ENCODE peak calls at places on chromosomes 12 and 14, in seven cellular contexts. T is cardiac muscle cell; X is neuronal stem cell; W is naive thymus-derived CD4-positive, alpha-beta T cell; D is uterus; I is upper lobe of left lung; Q is mammary epithelial cell. Y is an unnamed sample.

GRCh38 chr14:74568896-74569295 is 43.1 kb downstream of the LTBP2 start:
- DNase-seq in T (no peak), X (no peak), Q (peak), D (peak), I (no peak), W (no peak), Y (no peak)

GRCh38 chr12:28415755-28416154 is 225.5 kb downstream of the CCDC91 start:
- DNase-seq in D (no peak), X (no peak), T (no peak), W (no peak), Q (peak), I (no peak), Y (no peak)

GRCh38 chr12:47360771-47361388 is 281.1 kb upstream of the AMIGO2 start:
- DNase-seq in X (no peak), D (no peak), Q (no peak), I (peak), T (no peak), W (peak), Y (no peak)

GRCh38 chr12:58509116-58509885 is 411.0 kb downstream of the LRIG3 start:
- DNase-seq in T (no peak), D (no peak), X (no peak), Q (peak), W (no peak), I (no peak), Y (no peak)

GRCh38 chr14:24179961-24180726 is 8.3 kb downstream of the REC8 start:
- DNase-seq in W (no peak), Q (peak), I (no peak), T (no peak), D (no peak), X (no peak), Y (no peak)

GRCh38 chr12:69653703-69654102 is 43.0 kb upstream of the LRRC10 start:
- DNase-seq in I (no peak), X (no peak), T (no peak), D (no peak), W (no peak), Q (peak), Y (no peak)

GRCh38 chr12:10285919-10286318 is 21.8 kb upstream of the KLRD1 start:
- DNase-seq in W (no peak), Q (no peak), T (no peak), X (no peak), D (no peak), I (no peak), Y (no peak)

GRCh38 chr12:127280393-127281275 is 986.3 kb upstream of the TMEM132C start:
- DNase-seq in Q (peak), X (peak), I (peak), W (peak), T (peak), D (peak), Y (peak)

GRCh38 chr14:67584931-67585330 is 15.1 kb downstream of the PIGH start:
- DNase-seq in Q (no peak), D (no peak), W (no peak), T (no peak), I (no peak), X (no peak), Y (no peak)

GRCh38 chr12:77725611-77726010 is 105.1 kb upstream of the NAV3 start:
- DNase-seq in I (no peak), Q (peak), D (no peak), X (no peak), T (no peak), W (no peak), Y (no peak)

GRCh38 chr12:23895792-23896218 is 53.7 kb downstream of the SOX5 start:
- DNase-seq in W (no peak), D (no peak), X (peak), Q (no peak), T (no peak), I (no peak), Y (peak)

DNA sequence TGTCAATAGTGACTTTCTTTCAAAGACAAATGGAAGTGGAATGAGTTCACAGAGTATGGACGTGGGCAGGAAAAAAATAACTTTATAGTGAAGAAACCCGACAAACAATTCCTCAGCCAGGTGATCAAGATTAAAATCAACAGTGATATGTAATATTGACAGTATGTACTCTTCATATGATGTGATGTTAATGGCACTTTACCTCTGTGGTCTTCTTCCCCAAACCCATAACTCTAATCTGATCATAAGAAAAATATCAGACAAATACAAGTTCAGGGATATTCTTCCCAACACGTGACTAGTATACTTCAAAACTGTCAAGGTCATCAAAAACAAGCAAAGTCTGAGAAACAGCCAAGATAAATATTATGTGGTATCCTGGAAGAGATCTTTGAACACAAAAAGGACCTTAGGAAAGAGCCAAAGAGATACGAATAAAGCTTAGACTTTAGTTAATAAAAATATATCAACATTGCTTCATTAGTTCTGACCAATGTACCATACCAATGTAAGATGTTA is 215.5 kb downstream of the PPFIA2 start:
- DNase-seq in X (no peak), D (no peak), I (no peak), Q (no peak), W (no peak), T (no peak), Y (no peak)
- H3K27ac ChIP-seq in X (no peak), D (no peak), I (no peak), Q (no peak), W (no peak), T (no peak), Y (no peak)

GRCh38 chr14:105093426-105094192 is 28.4 kb upstream of the GPR132 start:
- DNase-seq in Q (peak), I (peak), D (peak), W (peak), X (peak), T (peak), Y (peak)

GRCh38 chr14:105092912-105093425 is 27.7 kb upstream of the GPR132 start:
- DNase-seq in Q (peak), D (peak), W (peak), X (no peak), T (peak), I (peak), Y (no peak)

GRCh38 chr14:105091335-105092123 is 26.3 kb upstream of the GPR132 start:
- DNase-seq in I (peak), W (peak), X (no peak), D (peak), Q (peak), T (no peak), Y (no peak)

GRCh38 chr14:105090493-105091334 is 25.5 kb upstream of the GPR132 start:
- DNase-seq in W (peak), X (peak), T (peak), Q (peak), I (peak), D (peak), Y (peak)

DNA sequence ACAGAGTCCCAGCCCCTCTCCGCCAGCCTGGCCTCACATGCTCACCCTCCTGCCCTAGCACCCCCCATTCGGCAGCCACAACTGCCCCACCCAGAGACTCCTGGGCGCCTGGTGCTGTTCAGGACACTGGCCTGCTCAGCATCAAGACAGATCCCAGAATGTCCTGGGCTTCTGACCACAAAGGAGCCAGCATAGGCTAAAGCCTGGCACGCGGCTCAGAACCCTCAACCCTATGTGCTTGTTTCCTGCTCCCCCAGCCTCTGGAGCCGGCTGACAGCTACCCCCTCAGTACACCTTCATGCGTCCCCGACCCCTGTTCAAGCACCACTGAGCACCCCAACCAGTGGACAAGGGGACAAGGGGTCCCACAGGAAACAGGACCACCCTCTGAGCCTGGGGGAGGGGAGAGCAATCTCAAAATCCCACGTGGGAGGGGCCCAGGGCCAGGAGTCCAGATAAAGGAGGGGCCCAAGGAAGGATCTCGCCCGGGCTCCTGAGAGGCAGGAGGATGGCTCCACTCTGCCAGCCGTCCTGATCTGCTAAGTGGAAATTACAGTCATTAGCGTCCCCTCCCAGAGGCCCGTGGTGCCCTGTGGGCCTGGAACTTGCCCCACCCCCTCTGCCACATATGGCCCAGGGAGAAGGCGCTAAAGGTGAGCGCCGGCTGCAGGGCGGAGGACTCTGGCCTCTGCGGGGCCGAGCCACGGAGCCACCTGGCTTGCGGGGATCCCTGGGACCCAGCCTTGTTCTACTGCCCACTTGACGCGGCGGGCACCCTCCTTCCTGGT is 27.1 kb upstream of the GPR132 start:
- DNase-seq in X (no peak), I (peak), W (peak), Q (no peak), D (peak), T (peak), Y (no peak)
- H3K27ac ChIP-seq in X (no peak), I (peak), W (peak), Q (peak), D (peak), T (no peak), Y (no peak)

GRCh38 chr12:6214633-6215032 is 14.4 kb downstream of the CD9 start:
- DNase-seq in X (no peak), Q (peak), T (no peak), W (no peak), D (no peak), I (no peak), Y (no peak)

GRCh38 chr12:6212086-6212485 is 11.9 kb downstream of the CD9 start:
- DNase-seq in X (no peak), W (no peak), Q (no peak), T (no peak), I (no peak), D (no peak), Y (no peak)

GRCh38 chr12:6208140-6208539 is 7.9 kb downstream of the CD9 start:
- DNase-seq in D (no peak), Q (no peak), I (peak), W (no peak), T (no peak), X (no peak), Y (no peak)

GRCh38 chr12:6213969-6214368 is 13.8 kb downstream of the CD9 start:
- DNase-seq in W (no peak), Q (no peak), T (no peak), D (no peak), X (no peak), I (no peak), Y (no peak)

GRCh38 chr12:6211421-6211869 is 11.2 kb downstream of the CD9 start:
- DNase-seq in T (no peak), Q (no peak), I (no peak), W (no peak), D (no peak), X (no peak), Y (no peak)
- H3K27ac ChIP-seq in T (no peak), Q (no peak), I (peak), W (no peak), D (peak), X (no peak), Y (no peak)

DNA sequence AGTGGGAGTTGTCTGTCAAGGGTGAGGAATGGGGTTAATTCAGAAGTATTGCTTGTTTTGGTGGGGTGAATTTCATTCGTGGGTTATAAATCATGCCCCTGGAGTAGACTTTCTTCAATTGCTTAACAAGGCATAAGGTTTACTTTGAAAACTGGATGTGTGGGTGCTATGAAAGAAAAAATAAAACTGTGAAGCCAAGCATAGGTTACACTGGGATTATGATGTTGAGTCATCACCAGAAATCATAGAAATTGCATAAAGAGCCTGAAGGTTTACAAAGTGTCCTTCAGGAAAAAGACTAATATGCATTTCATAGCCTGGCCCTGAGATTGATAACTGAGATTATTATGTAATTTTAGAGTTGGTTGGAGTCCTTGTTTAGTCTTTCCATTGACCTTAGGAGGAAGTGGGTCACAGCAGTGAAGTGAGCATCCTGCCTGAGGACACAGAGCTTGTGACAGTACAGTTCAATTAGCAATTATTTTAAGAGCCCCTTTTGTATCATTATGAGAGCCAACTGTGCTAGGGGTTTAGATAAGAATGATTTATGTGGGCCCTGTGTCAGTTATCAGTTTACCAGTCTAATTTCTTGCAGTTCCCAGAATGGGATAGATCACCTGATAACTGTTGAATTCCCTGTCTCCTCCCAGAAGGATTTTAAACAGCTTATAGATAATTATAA is 13.6 kb downstream of the LRRK2 start:
- DNase-seq in W (no peak), I (no peak), D (no peak), T (no peak), Q (peak), X (no peak), Y (no peak)
- H3K27ac ChIP-seq in W (no peak), I (no peak), D (no peak), T (peak), Q (no peak), X (no peak), Y (no peak)

GRCh38 chr12:66000958-66001357 is 129.6 kb downstream of the LLPH start:
- DNase-seq in Q (no peak), X (no peak), D (no peak), W (no peak), I (no peak), T (no peak), Y (no peak)
- H3K27ac ChIP-seq in Q (no peak), X (no peak), D (no peak), W (no peak), I (no peak), T (no peak), Y (no peak)

DNA sequence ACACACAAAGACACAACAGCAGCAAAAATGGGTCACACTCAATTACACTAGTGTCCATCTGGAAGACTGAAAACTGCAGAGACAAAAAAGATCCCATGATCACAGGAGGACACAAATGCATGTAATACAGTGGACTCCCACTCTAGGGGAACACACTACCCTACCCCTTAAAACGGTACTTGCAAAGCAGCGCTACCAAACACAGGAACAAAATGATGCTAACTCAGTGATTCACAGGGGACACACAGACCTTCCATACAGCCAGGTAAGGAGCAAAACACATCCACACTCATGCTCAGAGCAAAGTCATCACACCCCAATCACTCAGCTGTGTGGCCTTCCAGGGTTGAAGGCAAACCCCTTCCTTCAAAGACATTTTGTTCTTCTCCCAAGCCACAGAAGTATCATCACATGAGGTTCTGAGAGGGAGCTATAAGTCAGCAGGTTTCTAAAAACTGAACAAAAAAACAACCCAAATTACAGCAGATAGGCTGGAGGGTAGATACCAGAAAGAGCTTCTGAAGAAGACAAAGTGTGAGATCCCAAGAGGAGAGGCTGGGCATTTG is 14.8 kb downstream of the SMUG1 start:
- DNase-seq in I (no peak), Q (no peak), D (no peak), W (no peak), X (no peak), T (no peak), Y (no peak)
- H3K27ac ChIP-seq in I (no peak), Q (no peak), D (no peak), W (no peak), X (no peak), T (no peak), Y (no peak)

DNA sequence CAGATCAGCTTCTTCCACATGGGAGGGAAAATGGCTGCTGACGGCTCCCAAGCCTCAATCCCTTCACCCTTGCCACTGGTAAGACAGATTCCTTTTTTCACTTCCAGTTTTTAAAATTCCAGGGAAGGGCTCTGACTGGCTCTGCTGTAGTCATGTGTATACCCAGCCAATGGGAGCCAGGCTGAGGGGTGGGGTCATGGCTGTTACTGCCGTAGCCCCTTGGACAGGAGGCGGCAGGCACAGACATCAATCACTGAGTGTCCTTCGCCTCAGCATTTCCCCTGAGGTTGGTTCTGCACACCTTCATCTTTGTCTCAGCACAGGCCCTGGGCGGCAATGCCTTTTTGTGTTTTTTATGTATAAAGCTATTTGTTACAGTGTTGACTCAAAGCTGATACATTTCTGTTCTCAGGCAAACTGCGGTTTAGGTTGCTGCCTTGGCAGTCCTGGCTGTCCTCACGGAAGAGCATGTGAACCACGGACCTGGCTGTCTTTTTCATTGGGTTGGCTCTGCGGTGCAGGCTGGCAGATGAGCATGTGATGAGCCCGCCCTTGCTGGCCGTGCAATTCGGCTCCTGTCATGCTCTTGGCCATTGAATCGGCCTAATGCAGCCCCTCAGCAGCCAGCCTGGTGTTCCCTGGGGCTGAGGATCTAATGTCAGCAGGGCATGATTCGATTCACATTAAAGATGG is 74.3 kb downstream of the PPM1A start:
- DNase-seq in D (no peak), I (no peak), W (no peak), Q (no peak), X (no peak), T (no peak), Y (no peak)
- H3K27ac ChIP-seq in D (no peak), I (no peak), W (no peak), Q (no peak), X (no peak), T (no peak), Y (no peak)